ENCODE peak calls at places on chromosomes 11 and 22, in ten cellular contexts. One of them, this sample, is unnamed.

GRCh38 chr11:44994753-44995152 is 44.1 kb upstream of the TP53I11 start:
- DNase-seq in NCI-H748 treated with DMSO at 0.1 percent for 48 hours: no peak
- DNase-seq in ACHN: no peak
- DNase-seq in AG04450: no peak
- DNase-seq in NCI-H2029: no peak
- DNase-seq in HFF-Myc: no peak
- DNase-seq in activated naive CD4-positive, alpha-beta T cell treated with anti-CD3 and anti-CD28 coated beads, Interleukin-2, amount 50 U/mL, for 72 hours: no peak
- DNase-seq in tibial nerve: no peak
- DNase-seq in stimulated activated naive CD8-positive, alpha-beta T cell treated with anti-CD3 and anti-CD28 coated beads, Interleukin-15, Interleukin-2, amounts not matched to agents 100 U/mL and 50 U/mL, for 24 hours: no peak
- DNase-seq in EH: no peak
- DNase-seq in this sample: no peak

GRCh38 chr11:94060401-94060800 is 39.2 kb downstream of the HEPHL1 start:
- DNase-seq in activated naive CD4-positive, alpha-beta T cell treated with anti-CD3 and anti-CD28 coated beads, Interleukin-2, amount 50 U/mL, for 72 hours: no peak
- DNase-seq in EH: no peak
- DNase-seq in HFF-Myc: no peak
- DNase-seq in stimulated activated naive CD8-positive, alpha-beta T cell treated with anti-CD3 and anti-CD28 coated beads, Interleukin-15, Interleukin-2, amounts not matched to agents 100 U/mL and 50 U/mL, for 24 hours: no peak
- DNase-seq in ACHN: no peak
- DNase-seq in NCI-H2029: no peak
- DNase-seq in AG04450: no peak
- DNase-seq in NCI-H748 treated with DMSO at 0.1 percent for 48 hours: no peak
- DNase-seq in tibial nerve: no peak
- DNase-seq in this sample: no peak

GRCh38 chr22:32518848-32519247 is 44.2 kb downstream of the FBXO7 start:
- DNase-seq in ACHN: peak; percentile 4
- DNase-seq in activated naive CD4-positive, alpha-beta T cell treated with anti-CD3 and anti-CD28 coated beads, Interleukin-2, amount 50 U/mL, for 72 hours: no peak
- DNase-seq in NCI-H2029: no peak
- DNase-seq in stimulated activated naive CD8-positive, alpha-beta T cell treated with anti-CD3 and anti-CD28 coated beads, Interleukin-15, Interleukin-2, amounts not matched to agents 100 U/mL and 50 U/mL, for 24 hours: no peak
- DNase-seq in tibial nerve: no peak
- DNase-seq in NCI-H748 treated with DMSO at 0.1 percent for 48 hours: no peak
- DNase-seq in AG04450: no peak
- DNase-seq in EH: no peak
- DNase-seq in HFF-Myc: no peak
- DNase-seq in this sample: no peak

GRCh38 chr22:23128269-23129108 is 13.3 kb downstream of the RSPH14 start:
- DNase-seq in ACHN: peak; percentile 43
- DNase-seq in tibial nerve: peak; percentile 77
- DNase-seq in EH: peak; percentile 81
- DNase-seq in AG04450: peak; percentile 66
- DNase-seq in NCI-H748 treated with DMSO at 0.1 percent for 48 hours: peak; percentile 2
- DNase-seq in NCI-H2029: no peak
- DNase-seq in activated naive CD4-positive, alpha-beta T cell treated with anti-CD3 and anti-CD28 coated beads, Interleukin-2, amount 50 U/mL, for 72 hours: no peak
- DNase-seq in HFF-Myc: peak; percentile 40
- DNase-seq in stimulated activated naive CD8-positive, alpha-beta T cell treated with anti-CD3 and anti-CD28 coated beads, Interleukin-15, Interleukin-2, amounts not matched to agents 100 U/mL and 50 U/mL, for 24 hours: peak; percentile 83
- DNase-seq in this sample: peak; percentile 59

GRCh38 chr22:24985824-24986214 is 33.3 kb downstream of the KIAA1671 start:
- DNase-seq in stimulated activated naive CD8-positive, alpha-beta T cell treated with anti-CD3 and anti-CD28 coated beads, Interleukin-15, Interleukin-2, amounts not matched to agents 100 U/mL and 50 U/mL, for 24 hours: no peak
- DNase-seq in ACHN: no peak
- DNase-seq in NCI-H748 treated with DMSO at 0.1 percent for 48 hours: no peak
- DNase-seq in tibial nerve: no peak
- DNase-seq in HFF-Myc: no peak
- DNase-seq in AG04450: no peak
- DNase-seq in activated naive CD4-positive, alpha-beta T cell treated with anti-CD3 and anti-CD28 coated beads, Interleukin-2, amount 50 U/mL, for 72 hours: no peak
- DNase-seq in NCI-H2029: no peak
- DNase-seq in EH: no peak
- DNase-seq in this sample: peak; percentile 46

GRCh38 chr11:76667856-76668255 is 2.7 kb downstream of the LRRC32 start:
- DNase-seq in tibial nerve: no peak
- DNase-seq in activated naive CD4-positive, alpha-beta T cell treated with anti-CD3 and anti-CD28 coated beads, Interleukin-2, amount 50 U/mL, for 72 hours: no peak
- DNase-seq in stimulated activated naive CD8-positive, alpha-beta T cell treated with anti-CD3 and anti-CD28 coated beads, Interleukin-15, Interleukin-2, amounts not matched to agents 100 U/mL and 50 U/mL, for 24 hours: peak; percentile 1
- DNase-seq in NCI-H2029: no peak
- DNase-seq in HFF-Myc: no peak
- DNase-seq in AG04450: no peak
- DNase-seq in EH: no peak
- DNase-seq in NCI-H748 treated with DMSO at 0.1 percent for 48 hours: no peak
- DNase-seq in ACHN: no peak
- DNase-seq in this sample: no peak

GRCh38 chr11:124788521-124788920 is 11.7 kb downstream of the MSANTD2 start:
- DNase-seq in activated naive CD4-positive, alpha-beta T cell treated with anti-CD3 and anti-CD28 coated beads, Interleukin-2, amount 50 U/mL, for 72 hours: no peak
- DNase-seq in ACHN: no peak
- DNase-seq in tibial nerve: no peak
- DNase-seq in NCI-H2029: no peak
- DNase-seq in NCI-H748 treated with DMSO at 0.1 percent for 48 hours: no peak
- DNase-seq in HFF-Myc: no peak
- DNase-seq in AG04450: no peak
- DNase-seq in EH: peak; percentile 23
- DNase-seq in stimulated activated naive CD8-positive, alpha-beta T cell treated with anti-CD3 and anti-CD28 coated beads, Interleukin-15, Interleukin-2, amounts not matched to agents 100 U/mL and 50 U/mL, for 24 hours: no peak
- DNase-seq in this sample: no peak

GRCh38 chr11:46520971-46521745 is 72.7 kb downstream of the AMBRA1 start:
- DNase-seq in NCI-H2029: no peak
- DNase-seq in tibial nerve: no peak
- DNase-seq in HFF-Myc: peak; percentile 49
- DNase-seq in activated naive CD4-positive, alpha-beta T cell treated with anti-CD3 and anti-CD28 coated beads, Interleukin-2, amount 50 U/mL, for 72 hours: no peak
- DNase-seq in ACHN: peak; percentile 7
- DNase-seq in AG04450: no peak
- DNase-seq in stimulated activated naive CD8-positive, alpha-beta T cell treated with anti-CD3 and anti-CD28 coated beads, Interleukin-15, Interleukin-2, amounts not matched to agents 100 U/mL and 50 U/mL, for 24 hours: no peak
- DNase-seq in NCI-H748 treated with DMSO at 0.1 percent for 48 hours: no peak
- DNase-seq in EH: peak; percentile 86
- DNase-seq in this sample: no peak

GRCh38 chr22:35892192-35892591 is 136.4 kb downstream of the RBFOX2 start:
- DNase-seq in tibial nerve: no peak
- DNase-seq in NCI-H2029: no peak
- DNase-seq in EH: peak; percentile 79
- DNase-seq in HFF-Myc: no peak
- DNase-seq in ACHN: peak; percentile 36
- DNase-seq in AG04450: peak; percentile 18
- DNase-seq in activated naive CD4-positive, alpha-beta T cell treated with anti-CD3 and anti-CD28 coated beads, Interleukin-2, amount 50 U/mL, for 72 hours: no peak
- DNase-seq in NCI-H748 treated with DMSO at 0.1 percent for 48 hours: no peak
- DNase-seq in stimulated activated naive CD8-positive, alpha-beta T cell treated with anti-CD3 and anti-CD28 coated beads, Interleukin-15, Interleukin-2, amounts not matched to agents 100 U/mL and 50 U/mL, for 24 hours: no peak
- DNase-seq in this sample: no peak

GRCh38 chr11:72816404-72816990 is 2.3 kb downstream of the ATG16L2 start:
- DNase-seq in NCI-H748 treated with DMSO at 0.1 percent for 48 hours: no peak
- DNase-seq in tibial nerve: no peak
- DNase-seq in AG04450: no peak
- DNase-seq in stimulated activated naive CD8-positive, alpha-beta T cell treated with anti-CD3 and anti-CD28 coated beads, Interleukin-15, Interleukin-2, amounts not matched to agents 100 U/mL and 50 U/mL, for 24 hours: no peak
- DNase-seq in ACHN: no peak
- DNase-seq in NCI-H2029: no peak
- DNase-seq in activated naive CD4-positive, alpha-beta T cell treated with anti-CD3 and anti-CD28 coated beads, Interleukin-2, amount 50 U/mL, for 72 hours: no peak
- DNase-seq in HFF-Myc: no peak
- DNase-seq in EH: peak; percentile 32
- DNase-seq in this sample: no peak

GRCh38 chr11:34910817-34911216 is 5.4 kb downstream of the APIP start:
- DNase-seq in EH: no peak
- DNase-seq in activated naive CD4-positive, alpha-beta T cell treated with anti-CD3 and anti-CD28 coated beads, Interleukin-2, amount 50 U/mL, for 72 hours: no peak
- DNase-seq in ACHN: no peak
- DNase-seq in NCI-H748 treated with DMSO at 0.1 percent for 48 hours: no peak
- DNase-seq in stimulated activated naive CD8-positive, alpha-beta T cell treated with anti-CD3 and anti-CD28 coated beads, Interleukin-15, Interleukin-2, amounts not matched to agents 100 U/mL and 50 U/mL, for 24 hours: no peak
- DNase-seq in tibial nerve: no peak
- DNase-seq in HFF-Myc: no peak
- DNase-seq in NCI-H2029: no peak
- DNase-seq in AG04450: no peak
- DNase-seq in this sample: no peak

GRCh38 chr22:45717787-45718186 is 46.2 kb downstream of the ATXN10 start:
- DNase-seq in EH: peak; percentile 87
- DNase-seq in tibial nerve: no peak
- DNase-seq in activated naive CD4-positive, alpha-beta T cell treated with anti-CD3 and anti-CD28 coated beads, Interleukin-2, amount 50 U/mL, for 72 hours: no peak
- DNase-seq in NCI-H2029: no peak
- DNase-seq in HFF-Myc: no peak
- DNase-seq in NCI-H748 treated with DMSO at 0.1 percent for 48 hours: no peak
- DNase-seq in stimulated activated naive CD8-positive, alpha-beta T cell treated with anti-CD3 and anti-CD28 coated beads, Interleukin-15, Interleukin-2, amounts not matched to agents 100 U/mL and 50 U/mL, for 24 hours: no peak
- DNase-seq in ACHN: peak; percentile 72
- DNase-seq in AG04450: peak; percentile 16
- DNase-seq in this sample: no peak

GRCh38 chr11:7116370-7116769 is 27.6 kb downstream of the RBMXL2 start:
- DNase-seq in ACHN: no peak
- DNase-seq in NCI-H748 treated with DMSO at 0.1 percent for 48 hours: no peak
- DNase-seq in AG04450: no peak
- DNase-seq in activated naive CD4-positive, alpha-beta T cell treated with anti-CD3 and anti-CD28 coated beads, Interleukin-2, amount 50 U/mL, for 72 hours: no peak
- DNase-seq in tibial nerve: no peak
- DNase-seq in stimulated activated naive CD8-positive, alpha-beta T cell treated with anti-CD3 and anti-CD28 coated beads, Interleukin-15, Interleukin-2, amounts not matched to agents 100 U/mL and 50 U/mL, for 24 hours: no peak
- DNase-seq in HFF-Myc: no peak
- DNase-seq in NCI-H2029: no peak
- DNase-seq in EH: no peak
- DNase-seq in this sample: no peak

GRCh38 chr11:43894546-43894945 is 13.9 kb downstream of the ALKBH3 start:
- DNase-seq in EH: no peak
- DNase-seq in AG04450: no peak
- DNase-seq in NCI-H748 treated with DMSO at 0.1 percent for 48 hours: no peak
- DNase-seq in activated naive CD4-positive, alpha-beta T cell treated with anti-CD3 and anti-CD28 coated beads, Interleukin-2, amount 50 U/mL, for 72 hours: no peak
- DNase-seq in ACHN: no peak
- DNase-seq in tibial nerve: no peak
- DNase-seq in HFF-Myc: no peak
- DNase-seq in NCI-H2029: no peak
- DNase-seq in stimulated activated naive CD8-positive, alpha-beta T cell treated with anti-CD3 and anti-CD28 coated beads, Interleukin-15, Interleukin-2, amounts not matched to agents 100 U/mL and 50 U/mL, for 24 hours: no peak
- DNase-seq in this sample: no peak